ENCODE peak calls at places on chromosomes 11 and 22, in nine cellular contexts. T, Y, I, V, U, Z, K, B and O are unnamed samples.

GRCh38 chr11:326842-327580 is 6.4 kb upstream of the IFITM3 start:
- DNase-seq in T (peak; percentile 56), Y (peak; percentile 64), I (peak; percentile 90), V (peak; percentile 98), U (no peak), Z (peak; percentile 94), K (peak; percentile 59), B (peak; percentile 89), O (peak; percentile 88)

GRCh38 chr22:39092111-39092867 is 4.8 kb upstream of the APOBEC3H start:
- DNase-seq in T (no peak), Y (no peak), I (no peak), V (no peak), U (no peak), Z (no peak), K (no peak), B (no peak), O (no peak)

GRCh38 chr22:50061824-50062355 is 3.8 kb upstream of the TTLL8 start:
- DNase-seq in T (no peak), Y (no peak), I (no peak), V (no peak), U (no peak), Z (no peak), K (no peak), B (no peak), O (no peak)

GRCh38 chr11:73907191-73907590 is 30.4 kb downstream of the PAAF1 start:
- DNase-seq in T (no peak), Y (no peak), I (no peak), V (no peak), U (peak; percentile 23), Z (peak; percentile 23), K (peak; percentile 15), B (no peak), O (peak; percentile 48)

GRCh38 chr11:3866206-3866605 is 10.7 kb downstream of the STIM1 start:
- DNase-seq in T (no peak), Y (no peak), I (no peak), V (no peak), U (peak; percentile 27), Z (peak; percentile 27), K (peak; percentile 8), B (peak; percentile 45), O (peak; percentile 70)

GRCh38 chr11:63565728-63566127 is 2.5 kb upstream of the PLAAT2 start:
- DNase-seq in T (no peak), Y (no peak), I (no peak), V (peak; percentile 64), U (no peak), Z (no peak), K (no peak), B (no peak), O (no peak)

GRCh38 chr11:95152878-95153856 is 63.5 kb downstream of the ENDOD1 start:
- DNase-seq in T (no peak), Y (no peak), I (no peak), V (no peak), U (no peak), Z (no peak), K (no peak), B (no peak), O (no peak)

GRCh38 chr22:36417281-36417686 is 29.5 kb upstream of the MYH9 start:
- DNase-seq in T (no peak), Y (peak; percentile 50), I (no peak), V (no peak), U (peak; percentile 53), Z (no peak), K (no peak), B (no peak), O (no peak)

GRCh38 chr11:64516226-64516625 is 74.8 kb upstream of the SLC22A12 start:
- DNase-seq in T (no peak), Y (no peak), I (no peak), V (no peak), U (no peak), Z (no peak), K (no peak), B (no peak), O (no peak)

GRCh38 chr11:71462726-71463125 is 9.7 kb downstream of the NADSYN1 start:
- DNase-seq in T (no peak), Y (no peak), I (no peak), V (no peak), U (no peak), Z (no peak), K (no peak), B (no peak), O (peak; percentile 47)

GRCh38 chr22:39405346-39406085 is 5.9 kb downstream of the TAB1 start:
- DNase-seq in T (no peak), Y (peak; percentile 60), I (no peak), V (no peak), U (peak; percentile 76), Z (peak; percentile 75), K (peak; percentile 75), B (no peak), O (no peak)

GRCh38 chr22:36770116-36770945 is 5.6 kb downstream of the IFT27 start:
- DNase-seq in T (no peak), Y (no peak), I (no peak), V (peak; percentile 82), U (no peak), Z (peak; percentile 13), K (no peak), B (no peak), O (no peak)

GRCh38 chr22:25650834-25651233 is 86.4 kb downstream of the GRK3 start:
- DNase-seq in T (no peak), Y (no peak), I (no peak), V (no peak), U (no peak), Z (no peak), K (no peak), B (no peak), O (no peak)

GRCh38 chr22:46798366-46799057 is 36.1 kb downstream of the TBC1D22A start:
- DNase-seq in T (peak; percentile 91), Y (peak; percentile 70), I (peak; percentile 86), V (peak; percentile 92), U (peak; percentile 63), Z (peak; percentile 74), K (peak; percentile 62), B (peak; percentile 70), O (no peak)

GRCh38 chr11:125344846-125345705 is 151.0 kb downstream of the FEZ1 start:
- DNase-seq in T (no peak), Y (no peak), I (no peak), V (no peak), U (no peak), Z (no peak), K (no peak), B (no peak), O (no peak)

GRCh38 chr11:132028380-132029240 is 658.2 kb downstream of the NTM start:
- DNase-seq in T (peak; percentile 45), Y (peak; percentile 63), I (no peak), V (no peak), U (peak; percentile 62), Z (peak; percentile 78), K (no peak), B (peak; percentile 28), O (no peak)

GRCh38 chr11:19713221-19714092 is 820 bp downstream of the NAV2 start:
- DNase-seq in T (peak; percentile 11), Y (peak; percentile 8), I (peak; percentile 62), V (peak; percentile 87), U (no peak), Z (no peak), K (peak; percentile 4), B (no peak), O (no peak)

GRCh38 chr22:49045276-49045675 is 782.4 kb downstream of the BRD1 start:
- DNase-seq in T (no peak), Y (no peak), I (no peak), V (no peak), U (no peak), Z (no peak), K (no peak), B (no peak), O (no peak)

GRCh38 chr22:49047461-49047860 is 780.2 kb downstream of the BRD1 start:
- DNase-seq in T (no peak), Y (no peak), I (no peak), V (no peak), U (no peak), Z (no peak), K (peak; percentile 56), B (no peak), O (no peak)

GRCh38 chr22:49046000-49046545 is 781.6 kb downstream of the BRD1 start:
- DNase-seq in T (no peak), Y (no peak), I (no peak), V (no peak), U (no peak), Z (no peak), K (no peak), B (no peak), O (no peak)

GRCh38 chr22:49048591-49048990 is 779.1 kb downstream of the BRD1 start:
- DNase-seq in T (no peak), Y (no peak), I (no peak), V (no peak), U (no peak), Z (no peak), K (no peak), B (no peak), O (no peak)

GRCh38 chr22:49046546-49047305 is 780.9 kb downstream of the BRD1 start:
- DNase-seq in T (peak; percentile 83), Y (no peak), I (no peak), V (no peak), U (no peak), Z (no peak), K (peak; percentile 5), B (no peak), O (no peak)
- TF ChIP-seq CTCF in T (peak; percentile 41), Y (peak; percentile 5), I (peak; percentile 55), V (no peak), U (no peak), Z (no peak), K (peak; percentile 47), B (peak; percentile 54), O (peak; percentile 5)

GRCh38 chr11:11988862-11989261 is 19.6 kb downstream of the DKK3 start:
- DNase-seq in T (no peak), Y (no peak), I (no peak), V (no peak), U (no peak), Z (no peak), K (no peak), B (no peak), O (no peak)
- TF ChIP-seq CTCF in T (peak; percentile 47), Y (peak; percentile 22), I (no peak), V (no peak), U (peak; percentile 28), Z (peak; percentile 19), K (peak; percentile 46), B (peak; percentile 35), O (no peak)

GRCh38 chr11:56740107-56740506 is 8.4 kb downstream of the OR9G4 start:
- DNase-seq in T (no peak), Y (no peak), I (no peak), V (no peak), U (no peak), Z (no peak), K (no peak), B (no peak), O (no peak)

DNA sequence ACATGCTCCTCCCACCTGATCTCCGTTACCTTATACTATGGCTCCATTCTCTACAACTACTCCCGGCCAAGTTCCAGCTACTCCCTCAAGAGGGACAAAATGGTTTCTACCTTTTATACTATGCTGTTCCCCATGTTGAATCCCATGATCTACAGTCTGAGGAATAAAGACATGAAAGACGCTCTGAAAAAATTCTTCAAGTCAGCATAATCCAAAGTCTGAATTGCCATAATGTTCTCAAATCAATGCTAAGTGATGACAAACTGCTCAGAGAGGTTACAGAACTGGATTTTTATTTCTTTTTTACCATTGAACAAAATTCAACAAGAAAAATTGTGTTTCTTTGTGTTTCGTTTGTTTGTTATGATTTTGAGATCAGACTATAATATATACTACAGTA is 7.6 kb downstream of the OR9G4 start:
- DNase-seq in T (no peak), Y (no peak), I (no peak), V (no peak), U (no peak), Z (no peak), K (no peak), B (no peak), O (no peak)
- TF ChIP-seq CTCF in T (no peak), Y (no peak), I (no peak), V (no peak), U (no peak), Z (no peak), K (no peak), B (no peak), O (no peak)

GRCh38 chr11:103659138-103659734 is 377.2 kb upstream of the DDI1 start:
- DNase-seq in T (peak; percentile 35), Y (no peak), I (no peak), V (no peak), U (peak; percentile 25), Z (no peak), K (no peak), B (no peak), O (no peak)
- TF ChIP-seq CTCF in T (peak; percentile 63), Y (peak; percentile 28), I (peak; percentile 29), V (no peak), U (peak; percentile 59), Z (peak; percentile 42), K (peak; percentile 69), B (peak; percentile 43), O (no peak)